ENCODE peak calls at places on chromosomes 12 and 14, in five cellular contexts. One of them, this sample, is unnamed.

GRCh38 chr12:24363177-24363754 is 413.8 kb upstream of the SOX5 start:
- DNase-seq in esophagus squamous epithelium: no peak
- DNase-seq in GDM1: no peak
- DNase-seq in bronchial epithelial cell: no peak
- DNase-seq in NCI-H1417 treated with DMSO at 0.1 percent for 48 hours: peak
- DNase-seq in this sample: peak

GRCh38 chr12:64999157-64999425 is 122.0 kb downstream of the WIF1 start:
- DNase-seq in esophagus squamous epithelium: no peak
- DNase-seq in NCI-H1417 treated with DMSO at 0.1 percent for 48 hours: no peak
- DNase-seq in GDM1: no peak
- DNase-seq in bronchial epithelial cell: no peak
- DNase-seq in this sample: no peak

GRCh38 chr12:25377475-25378179 is 126.9 kb upstream of the KRAS start:
- DNase-seq in NCI-H1417 treated with DMSO at 0.1 percent for 48 hours: no peak
- DNase-seq in GDM1: no peak
- DNase-seq in bronchial epithelial cell: peak
- DNase-seq in esophagus squamous epithelium: no peak
- DNase-seq in this sample: peak

GRCh38 chr12:101372431-101372830 is 35.1 kb downstream of the ARL1 start:
- DNase-seq in NCI-H1417 treated with DMSO at 0.1 percent for 48 hours: no peak
- DNase-seq in esophagus squamous epithelium: no peak
- DNase-seq in GDM1: no peak
- DNase-seq in bronchial epithelial cell: no peak
- DNase-seq in this sample: no peak

GRCh38 chr14:95023886-95024285 is 133.4 kb downstream of the DICER1 start:
- DNase-seq in NCI-H1417 treated with DMSO at 0.1 percent for 48 hours: no peak
- DNase-seq in esophagus squamous epithelium: no peak
- DNase-seq in bronchial epithelial cell: no peak
- DNase-seq in GDM1: no peak
- DNase-seq in this sample: no peak

GRCh38 chr14:67228325-67228984 is 12.8 kb upstream of the PALS1 start:
- DNase-seq in GDM1: no peak
- DNase-seq in bronchial epithelial cell: peak
- DNase-seq in NCI-H1417 treated with DMSO at 0.1 percent for 48 hours: no peak
- DNase-seq in esophagus squamous epithelium: no peak
- DNase-seq in this sample: no peak

GRCh38 chr12:52278931-52279682 is 4.7 kb downstream of the KRT86 start:
- DNase-seq in GDM1: peak
- DNase-seq in esophagus squamous epithelium: no peak
- DNase-seq in bronchial epithelial cell: peak
- DNase-seq in NCI-H1417 treated with DMSO at 0.1 percent for 48 hours: no peak
- DNase-seq in this sample: peak

GRCh38 chr14:57983235-57983634 is 117.3 kb upstream of the SLC35F4 start:
- DNase-seq in bronchial epithelial cell: no peak
- DNase-seq in NCI-H1417 treated with DMSO at 0.1 percent for 48 hours: no peak
- DNase-seq in GDM1: no peak
- DNase-seq in esophagus squamous epithelium: no peak
- DNase-seq in this sample: no peak

GRCh38 chr12:10584415-10584814 is 29.0 kb downstream of the MAGOHB start:
- DNase-seq in esophagus squamous epithelium: no peak
- DNase-seq in bronchial epithelial cell: peak
- DNase-seq in NCI-H1417 treated with DMSO at 0.1 percent for 48 hours: no peak
- DNase-seq in GDM1: no peak
- DNase-seq in this sample: no peak

GRCh38 chr12:131642101-131642540 is 68.8 kb upstream of the SFSWAP start:
- DNase-seq in GDM1: no peak
- DNase-seq in bronchial epithelial cell: no peak
- DNase-seq in esophagus squamous epithelium: no peak
- DNase-seq in NCI-H1417 treated with DMSO at 0.1 percent for 48 hours: no peak
- DNase-seq in this sample: peak

GRCh38 chr12:94531196-94531720 is 71.6 kb upstream of the CEP83 start:
- DNase-seq in esophagus squamous epithelium: no peak
- DNase-seq in NCI-H1417 treated with DMSO at 0.1 percent for 48 hours: no peak
- DNase-seq in GDM1: no peak
- DNase-seq in bronchial epithelial cell: no peak
- DNase-seq in this sample: no peak

GRCh38 chr12:7667025-7667575 is 1.4 kb upstream of the APOBEC1 start:
- DNase-seq in GDM1: peak
- DNase-seq in bronchial epithelial cell: no peak
- DNase-seq in esophagus squamous epithelium: no peak
- DNase-seq in NCI-H1417 treated with DMSO at 0.1 percent for 48 hours: no peak
- DNase-seq in this sample: peak

GRCh38 chr12:49542592-49543160 is 3.8 kb downstream of the KCNH3 start:
- DNase-seq in bronchial epithelial cell: no peak
- DNase-seq in esophagus squamous epithelium: no peak
- DNase-seq in GDM1: no peak
- DNase-seq in NCI-H1417 treated with DMSO at 0.1 percent for 48 hours: no peak
- DNase-seq in this sample: no peak

GRCh38 chr14:58876613-58877012 is 238.9 kb downstream of the DACT1 start:
- DNase-seq in bronchial epithelial cell: no peak
- DNase-seq in esophagus squamous epithelium: no peak
- DNase-seq in GDM1: no peak
- DNase-seq in NCI-H1417 treated with DMSO at 0.1 percent for 48 hours: no peak
- DNase-seq in this sample: no peak

GRCh38 chr12:77553976-77554619 is 276.6 kb upstream of the NAV3 start:
- DNase-seq in GDM1: no peak
- DNase-seq in esophagus squamous epithelium: no peak
- DNase-seq in NCI-H1417 treated with DMSO at 0.1 percent for 48 hours: no peak
- DNase-seq in bronchial epithelial cell: no peak
- DNase-seq in this sample: no peak

GRCh38 chr12:51482808-51483532 is 58.3 kb downstream of the SLC4A8 start:
- DNase-seq in bronchial epithelial cell: no peak
- DNase-seq in NCI-H1417 treated with DMSO at 0.1 percent for 48 hours: no peak
- DNase-seq in esophagus squamous epithelium: no peak
- DNase-seq in GDM1: no peak
- DNase-seq in this sample: no peak

GRCh38 chr12:71787574-71787973 is 32.9 kb downstream of the RAB21 start:
- DNase-seq in esophagus squamous epithelium: no peak
- DNase-seq in GDM1: peak
- DNase-seq in bronchial epithelial cell: no peak
- DNase-seq in NCI-H1417 treated with DMSO at 0.1 percent for 48 hours: no peak
- DNase-seq in this sample: no peak

GRCh38 chr12:107504503-107504885 is 181.1 kb upstream of the PWP1 start:
- DNase-seq in GDM1: no peak
- DNase-seq in esophagus squamous epithelium: no peak
- DNase-seq in NCI-H1417 treated with DMSO at 0.1 percent for 48 hours: no peak
- DNase-seq in bronchial epithelial cell: no peak
- DNase-seq in this sample: no peak